ENCODE peak calls at places on chromosomes 6 and 20, in eight cellular contexts. Q, N, T, A, L, V, G and U are unnamed samples.

GRCh38 chr6:43524483-43524961 is 7.6 kb downstream of the POLR1C start:
- DNase-seq in Q (no peak), G (no peak), A (no peak), N (no peak), V (no peak), T (no peak), L (no peak), U (no peak)

GRCh38 chr6:38495922-38496635 is 143.7 kb downstream of the BTBD9 start:
- DNase-seq in T (no peak), N (no peak), Q (no peak), V (no peak), A (no peak), G (no peak), L (no peak), U (no peak)

GRCh38 chr6:131782764-131783163 is 25.1 kb upstream of the ENPP1 start:
- DNase-seq in A (no peak), L (peak; percentile 29), Q (no peak), T (peak; percentile 43), N (no peak), V (no peak), G (no peak), U (no peak)

GRCh38 chr20:21707267-21707666 is 1.8 kb downstream of the PAX1 start:
- DNase-seq in Q (no peak), N (no peak), A (no peak), L (no peak), G (no peak), V (no peak), T (no peak), U (no peak)

GRCh38 chr6:110270166-110270565 is 88.0 kb downstream of the METTL24 start:
- DNase-seq in T (no peak), V (no peak), N (no peak), G (no peak), L (no peak), A (no peak), Q (peak; percentile 31), U (no peak)

GRCh38 chr6:11009353-11009752 is 34.8 kb downstream of the ELOVL2 start:
- DNase-seq in V (no peak), L (no peak), Q (peak; percentile 16), T (no peak), G (peak; percentile 38), N (no peak), A (peak; percentile 59), U (no peak)

GRCh38 chr20:14418441-14418840 is 81.0 kb upstream of the FLRT3 start:
- DNase-seq in Q (peak; percentile 10), G (no peak), L (no peak), V (no peak), N (no peak), T (no peak), A (no peak), U (no peak)

GRCh38 chr6:11315743-11316437 is 83.4 kb upstream of the NEDD9 start:
- DNase-seq in T (peak; percentile 47), N (no peak), V (no peak), G (no peak), L (peak; percentile 62), A (peak; percentile 51), Q (peak; percentile 69), U (no peak)

GRCh38 chr6:105174512-105174911 is 5.3 kb downstream of the POPDC3 start:
- DNase-seq in G (no peak), A (peak; percentile 90), Q (no peak), T (no peak), V (no peak), L (no peak), N (no peak), U (no peak)

GRCh38 chr20:8974009-8974708 is 94.7 kb upstream of the PLCB4 start:
- DNase-seq in L (no peak), G (no peak), V (no peak), Q (no peak), T (no peak), N (no peak), A (no peak), U (no peak)

GRCh38 chr6:46788791-46789190 is 4.4 kb upstream of the MEP1A start:
- DNase-seq in A (no peak), V (no peak), Q (no peak), T (no peak), N (no peak), L (no peak), G (no peak), U (no peak)

GRCh38 chr20:3658708-3659491 is 4.3 kb downstream of the GFRA4 start:
- DNase-seq in L (no peak), V (no peak), A (no peak), Q (no peak), G (no peak), N (no peak), T (no peak), U (no peak)

GRCh38 chr20:37867289-37868195 is 35.4 kb upstream of the VSTM2L start:
- DNase-seq in T (no peak), A (peak; percentile 43), Q (no peak), V (no peak), N (no peak), G (no peak), L (no peak), U (no peak)

GRCh38 chr6:90146914-90147668 is 149.6 kb downstream of the BACH2 start:
- DNase-seq in V (peak; percentile 11), G (no peak), L (no peak), Q (no peak), A (no peak), N (peak; percentile 67), T (no peak), U (peak; percentile 40)

GRCh38 chr20:2693996-2694471 is 1.5 kb downstream of the EBF4 start:
- DNase-seq in N (no peak), Q (no peak), L (no peak), V (no peak), T (no peak), A (no peak), G (no peak), U (peak; percentile 73)

GRCh38 chr20:59776626-59777320 is 156.7 kb downstream of the SYCP2 start:
- DNase-seq in N (no peak), T (no peak), G (no peak), L (peak; percentile 6), V (no peak), Q (no peak), A (no peak), U (peak; percentile 7)

GRCh38 chr20:4978050-4978918 is 23.0 kb downstream of the SLC23A2 start:
- DNase-seq in G (no peak), T (no peak), L (no peak), Q (no peak), V (no peak), N (no peak), A (no peak), U (no peak)

GRCh38 chr6:170177383-170178265 is 113.3 kb downstream of the DLL1 start:
- DNase-seq in Q (no peak), G (no peak), T (no peak), L (peak; percentile 18), A (no peak), N (no peak), V (no peak), U (peak; percentile 42)

GRCh38 chr6:10407018-10407673 is 7.7 kb downstream of the TFAP2A start:
- DNase-seq in Q (no peak), N (no peak), V (no peak), T (no peak), A (no peak), G (no peak), L (no peak), U (no peak)

GRCh38 chr6:165229216-165229615 is 80.2 kb downstream of the C6orf118 start:
- DNase-seq in A (no peak), V (no peak), G (no peak), L (no peak), Q (no peak), T (peak; percentile 25), N (no peak), U (no peak)

GRCh38 chr6:152748843-152749242 is 1.8 kb upstream of the VIP start:
- DNase-seq in G (no peak), L (no peak), V (no peak), Q (no peak), A (peak; percentile 9), T (no peak), N (peak; percentile 37), U (no peak)

GRCh38 chr20:18666803-18667460 is 79.1 kb downstream of the DTD1 start:
- DNase-seq in Q (no peak), N (no peak), T (no peak), V (peak; percentile 32), L (no peak), A (no peak), G (no peak), U (peak; percentile 12)

GRCh38 chr20:63284083-63284440 is 8.9 kb upstream of the COL20A1 start:
- DNase-seq in L (no peak), A (no peak), N (peak; percentile 78), T (no peak), V (no peak), Q (no peak), G (no peak), U (no peak)